ENCODE peak calls at places on chromosomes 12 and 14, in eight cellular contexts. M is sigmoid colon, W is heart left ventricle, H is Peyer's patch, G is brain microvascular endothelial cell, K is bronchial epithelial cell, O is psoas muscle, Z is suprapubic skin. R is an unnamed sample.

GRCh38 chr12:119695034-119695433 is 27.1 kb downstream of the PRKAB1 start:
- DNase-seq in M (no peak), W (no peak), H (no peak), G (peak; percentile 5), K (no peak), O (no peak), Z (no peak), R (no peak)

GRCh38 chr14:61631044-61631692 is 64.1 kb upstream of the HIF1A start:
- DNase-seq in M (no peak), W (no peak), H (no peak), G (no peak), K (no peak), O (no peak), Z (no peak), R (no peak)

GRCh38 chr12:4448376-4448775 is 2.8 kb upstream of the FGF6 start:
- DNase-seq in M (no peak), W (no peak), H (no peak), G (no peak), K (no peak), O (no peak), Z (no peak), R (peak; percentile 1)

GRCh38 chr12:131672311-131672940 is 38.5 kb upstream of the SFSWAP start:
- DNase-seq in M (no peak), W (no peak), H (no peak), G (no peak), K (no peak), O (no peak), Z (peak; percentile 73), R (no peak)

GRCh38 chr14:88463318-88463717 is 77.9 kb downstream of the SPATA7 start:
- DNase-seq in M (no peak), W (no peak), H (no peak), G (no peak), K (peak; percentile 22), O (no peak), Z (no peak), R (no peak)

GRCh38 chr14:38481939-38482678 is 226.2 kb upstream of the CLEC14A start:
- DNase-seq in M (no peak), W (no peak), H (no peak), G (no peak), K (peak; percentile 5), O (no peak), Z (no peak), R (peak; percentile 43)

GRCh38 chr14:99273724-99274345 is 1.8 kb upstream of the BCL11B start:
- DNase-seq in M (no peak), W (no peak), H (no peak), G (no peak), K (peak; percentile 23), O (no peak), Z (peak; percentile 74), R (no peak)

GRCh38 chr12:89353823-89354629 is 1.7 kb upstream of the DUSP6 start:
- DNase-seq in M (peak; percentile 87), W (peak; percentile 93), H (peak; percentile 61), G (peak; percentile 51), K (peak; percentile 76), O (peak; percentile 79), Z (peak; percentile 92), R (peak; percentile 86)

GRCh38 chr12:106303202-106303820 is 778 bp downstream of the TCP11L2 start:
- DNase-seq in M (peak; percentile 90), W (peak; percentile 95), H (peak; percentile 90), G (peak; percentile 74), K (peak; percentile 56), O (peak; percentile 82), Z (peak; percentile 94), R (peak; percentile 85)

GRCh38 chr12:54479421-54479820 is 6.0 kb upstream of the GTSF1 start:
- DNase-seq in M (no peak), W (no peak), H (no peak), G (peak; percentile 28), K (no peak), O (no peak), Z (no peak), R (no peak)

GRCh38 chr12:52026267-52026666 is 19.5 kb downstream of the TAMALIN start:
- DNase-seq in M (no peak), W (no peak), H (no peak), G (no peak), K (no peak), O (no peak), Z (no peak), R (no peak)

GRCh38 chr14:76820700-76821099 is 5.5 kb upstream of the LRRC74A start:
- DNase-seq in M (no peak), W (no peak), H (no peak), G (no peak), K (no peak), O (no peak), Z (no peak), R (no peak)

GRCh38 chr12:89108265-89108664 is 244.0 kb downstream of the DUSP6 start:
- DNase-seq in M (no peak), W (no peak), H (no peak), G (no peak), K (no peak), O (no peak), Z (no peak), R (no peak)

GRCh38 chr14:74618078-74618952 is 6.3 kb upstream of the LTBP2 start:
- DNase-seq in M (no peak), W (no peak), H (peak; percentile 72), G (no peak), K (peak; percentile 89), O (no peak), Z (no peak), R (peak; percentile 63)

GRCh38 chr14:69629225-69630127 is 18.1 kb downstream of the SUSD6 start:
- DNase-seq in M (no peak), W (no peak), H (no peak), G (no peak), K (no peak), O (no peak), Z (no peak), R (no peak)

GRCh38 chr14:102796661-102797190 is 19.5 kb downstream of the TRAF3 start:
- DNase-seq in M (no peak), W (no peak), H (no peak), G (no peak), K (no peak), O (no peak), Z (no peak), R (no peak)

GRCh38 chr14:102798926-102799325 is 21.7 kb downstream of the TRAF3 start:
- DNase-seq in M (no peak), W (no peak), H (no peak), G (no peak), K (no peak), O (no peak), Z (no peak), R (no peak)

GRCh38 chr14:102793531-102794328 is 16.5 kb downstream of the TRAF3 start:
- DNase-seq in M (no peak), W (no peak), H (no peak), G (no peak), K (no peak), O (no peak), Z (no peak), R (no peak)

GRCh38 chr14:102799684-102800562 is 22.7 kb downstream of the TRAF3 start:
- DNase-seq in M (no peak), W (no peak), H (no peak), G (peak; percentile 41), K (no peak), O (no peak), Z (peak; percentile 4), R (no peak)

DNA sequence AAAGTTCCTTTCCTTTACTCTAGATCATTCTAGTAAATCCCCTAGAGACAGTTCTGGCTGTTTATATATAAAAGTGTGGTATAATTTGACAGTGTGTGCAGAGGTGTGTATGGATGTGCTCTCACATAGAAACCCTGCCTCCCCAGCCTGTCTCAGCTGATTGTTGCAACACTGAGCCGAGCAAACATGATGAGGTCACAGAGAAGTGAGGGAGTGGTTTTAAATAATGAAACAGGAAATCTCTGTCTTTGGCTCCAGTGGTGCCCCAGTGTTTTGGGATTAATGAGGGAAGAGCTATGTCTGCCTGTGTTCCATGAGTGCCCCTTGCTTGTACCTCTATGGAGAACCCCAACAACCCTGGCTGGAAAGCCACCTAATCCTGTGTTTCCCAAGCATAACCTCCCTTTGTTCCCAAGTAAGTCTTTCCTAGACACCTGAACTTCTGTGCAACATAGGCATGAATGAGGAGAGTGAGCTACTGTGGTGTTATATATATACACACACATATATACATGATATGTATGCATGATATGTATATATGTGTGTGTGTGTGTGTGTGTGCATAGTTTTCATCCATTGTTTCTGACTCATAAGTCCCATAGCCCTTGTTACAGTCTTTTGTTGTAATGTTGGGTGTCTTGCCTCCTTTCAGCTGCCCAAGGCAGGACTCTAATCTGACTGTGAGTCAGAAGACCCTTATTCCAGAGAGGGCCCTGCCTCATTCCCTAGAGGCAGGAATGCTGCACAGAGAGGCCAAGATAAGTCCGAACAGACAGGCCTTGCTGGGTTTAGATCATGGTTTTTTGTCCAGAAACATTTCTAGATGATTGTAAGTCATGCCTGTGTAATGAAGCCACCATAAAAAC is 18.0 kb downstream of the TRAF3 start:
- DNase-seq in M (peak; percentile 79), W (no peak), H (peak; percentile 55), G (peak; percentile 93), K (peak; percentile 92), O (peak; percentile 43), Z (no peak), R (peak; percentile 70)
- TF ChIP-seq CTCF in M (no peak), W (no peak), H (no peak), G (peak; percentile 78), K (peak; percentile 23), O (no peak), Z (no peak), R (no peak)

GRCh38 chr12:111532741-111533140 is 66.4 kb downstream of the ATXN2 start:
- DNase-seq in M (no peak), W (no peak), H (no peak), G (no peak), K (no peak), O (no peak), Z (no peak), R (no peak)
- H3K36me3 ChIP-seq in M (peaks cover 11% of the 10 kb centered on the region), W (peaks cover 90% of the 10 kb centered on the region), H (peaks cover 32% of the 10 kb centered on the region), G (peaks cover 51% of the 10 kb centered on the region), K (peaks cover 5% of the 10 kb centered on the region), O (no peaks in the 10 kb centered on the region), Z (peaks cover 30% of the 10 kb centered on the region), R (peaks cover 11% of the 10 kb centered on the region)

DNA sequence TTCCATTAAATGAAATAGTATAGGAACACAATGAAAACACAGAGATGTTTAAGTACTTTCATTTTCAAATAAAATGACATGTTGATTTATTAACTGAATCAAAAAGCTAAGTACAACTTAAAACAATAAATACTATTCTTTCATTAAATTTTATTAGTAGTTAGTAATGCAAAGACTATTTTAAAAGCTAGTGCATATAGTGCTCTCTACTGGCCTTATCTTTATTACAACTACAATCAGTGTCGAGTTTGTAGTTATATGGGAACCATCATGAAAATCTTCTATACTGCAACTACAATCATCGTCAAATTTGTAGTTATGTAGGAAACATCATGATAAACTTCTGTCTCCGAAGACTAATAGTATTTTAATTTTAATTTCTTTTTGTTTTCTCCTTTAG is 8.9 kb upstream of the LIN7A start:
- DNase-seq in M (no peak), W (no peak), H (no peak), G (no peak), K (peak; percentile 12), O (no peak), Z (no peak), R (no peak)
- TF ChIP-seq CTCF in M (no peak), W (no peak), H (no peak), G (peak; percentile 37), K (no peak), O (peak; percentile 15), Z (no peak), R (no peak)

DNA sequence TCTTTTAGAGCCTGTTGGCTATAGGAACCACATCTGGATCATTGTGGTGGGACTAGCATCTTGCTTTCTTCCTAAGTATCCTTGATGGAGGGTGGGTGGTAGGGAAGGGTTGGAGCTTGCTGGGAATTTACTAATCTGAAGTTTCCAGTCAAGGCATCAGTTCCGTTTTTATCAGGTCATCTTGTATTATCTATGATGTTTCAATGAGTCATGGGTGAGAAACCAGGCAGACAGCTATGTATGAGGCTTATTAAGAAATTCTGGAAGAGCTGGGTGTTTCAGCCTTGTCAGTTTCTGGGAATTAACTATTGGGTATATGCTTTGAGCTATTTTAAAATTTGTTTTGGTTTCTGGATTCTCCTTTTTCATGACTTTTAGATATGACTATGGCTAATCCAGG is 11.3 kb downstream of the TSFM start:
- DNase-seq in M (no peak), W (no peak), H (no peak), G (peak; percentile 88), K (peak; percentile 96), O (no peak), Z (no peak), R (no peak)
- H3K36me3 ChIP-seq in M (peaks cover 20% of the 10 kb centered on the region), W (peaks cover 99% of the 10 kb centered on the region), H (peaks cover 84% of the 10 kb centered on the region), G (peaks cover 48% of the 10 kb centered on the region), K (peaks cover 7% of the 10 kb centered on the region), O (peaks cover 7% of the 10 kb centered on the region), Z (peaks cover 79% of the 10 kb centered on the region), R (peaks cover 21% of the 10 kb centered on the region)